ENCODE peak calls at places on chromosomes 16 and 17, in nine cellular contexts. D is CD4-positive, CD25-positive, alpha-beta regulatory T cell; R is LoVo; S is occipital lobe; C is AG09309; B is NCI-H345; U is sigmoid colon; O is CD4-positive, alpha-beta memory T cell; Q is ELR. F is an unnamed sample.

GRCh38 chr17:63949576-63950250 is 17.6 kb upstream of the CD79B start:
- DNase-seq in D (no peak), R (no peak), S (no peak), C (no peak), B (no peak), U (no peak), O (no peak), Q (no peak), F (no peak)

GRCh38 chr17:55266958-55267688 is 2.4 kb downstream of the HLF start:
- DNase-seq in D (no peak), R (no peak), S (no peak), C (no peak), B (no peak), U (peak; percentile 75), O (no peak), Q (no peak), F (no peak)

GRCh38 chr16:72455743-72456659 is 284.0 kb upstream of the PMFBP1 start:
- DNase-seq in D (no peak), R (no peak), S (no peak), C (no peak), B (peak; percentile 55), U (no peak), O (no peak), Q (peak; percentile 8), F (peak; percentile 80)

GRCh38 chr17:31216053-31216751 is 80.8 kb downstream of the OMG start:
- DNase-seq in D (peak; percentile 42), R (peak; percentile 39), S (no peak), C (peak; percentile 98), B (peak; percentile 27), U (no peak), O (peak; percentile 25), Q (peak; percentile 83), F (no peak)

GRCh38 chr17:17354560-17355357 is 51.6 kb downstream of the NT5M start:
- DNase-seq in D (peak; percentile 75), R (peak; percentile 62), S (peak; percentile 18), C (no peak), B (peak; percentile 72), U (peak; percentile 82), O (peak; percentile 73), Q (peak; percentile 79), F (no peak)

GRCh38 chr16:278863-279366 is 1.5 kb upstream of the ARHGDIG start:
- DNase-seq in D (peak; percentile 50), R (no peak), S (no peak), C (no peak), B (peak; percentile 46), U (no peak), O (peak; percentile 55), Q (peak; percentile 43), F (peak; percentile 72)

GRCh38 chr16:85178006-85178591 is 65.8 kb upstream of the CIBAR2 start:
- DNase-seq in D (no peak), R (no peak), S (no peak), C (no peak), B (no peak), U (no peak), O (no peak), Q (no peak), F (no peak)

GRCh38 chr16:85041184-85041928 is 13.8 kb downstream of the KIAA0513 start:
- DNase-seq in D (no peak), R (no peak), S (no peak), C (no peak), B (no peak), U (no peak), O (no peak), Q (no peak), F (no peak)

GRCh38 chr17:49454050-49454449 is 39.4 kb upstream of the PHB1 start:
- DNase-seq in D (no peak), R (peak; percentile 13), S (no peak), C (no peak), B (no peak), U (no peak), O (no peak), Q (peak; percentile 83), F (no peak)

GRCh38 chr16:19203374-19203966 is 35.4 kb downstream of the SYT17 start:
- DNase-seq in D (no peak), R (no peak), S (no peak), C (no peak), B (no peak), U (no peak), O (no peak), Q (no peak), F (no peak)